ENCODE peak calls at places on chromosome 11, in six cellular contexts. P is T-cell; A is Ammon's horn; F is MM.1S; B is B cell; Q is CD8-positive, alpha-beta memory T cell. W is an unnamed sample.

GRCh38 chr11:68938816-68939582 is 35.3 kb downstream of the IGHMBP2 start:
- DNase-seq in P (no peak), A (no peak), F (no peak), B (no peak), Q (no peak), W (no peak)

GRCh38 chr11:44619931-44620725 is 54.7 kb downstream of the CD82 start:
- DNase-seq in P (no peak), A (no peak), F (no peak), B (no peak), Q (no peak), W (peak; percentile 6)

GRCh38 chr11:76787911-76788596 is 4.9 kb downstream of the TSKU start:
- DNase-seq in P (no peak), A (no peak), F (no peak), B (no peak), Q (no peak), W (no peak)

GRCh38 chr11:128620306-128621175 is 33.2 kb upstream of the ETS1 start:
- DNase-seq in P (no peak), A (no peak), F (no peak), B (no peak), Q (no peak), W (no peak)

GRCh38 chr11:116330439-116331185 is 442.2 kb downstream of the BUD13 start:
- DNase-seq in P (no peak), A (no peak), F (no peak), B (no peak), Q (no peak), W (no peak)

GRCh38 chr11:79195209-79195608 is 245.6 kb downstream of the TENM4 start:
- DNase-seq in P (no peak), A (no peak), F (no peak), B (no peak), Q (no peak), W (no peak)

GRCh38 chr11:14393889-14394288 is 34.9 kb upstream of the RRAS2 start:
- DNase-seq in P (no peak), A (no peak), F (no peak), B (no peak), Q (peak; percentile 63), W (no peak)

GRCh38 chr11:117866526-117866925 is 9.9 kb downstream of the FXYD6 start:
- DNase-seq in P (no peak), A (peak; percentile 85), F (no peak), B (no peak), Q (no peak), W (no peak)

GRCh38 chr11:39177678-39178077 is 2281.8 kb downstream of the LRRC4C start:
- DNase-seq in P (no peak), A (no peak), F (no peak), B (no peak), Q (no peak), W (no peak)

GRCh38 chr11:86559311-86559945 is 113.0 kb downstream of the ME3 start:
- DNase-seq in P (no peak), A (no peak), F (no peak), B (no peak), Q (no peak), W (no peak)

GRCh38 chr11:114318361-114318760 is 22.2 kb downstream of the NNMT start:
- DNase-seq in P (no peak), A (no peak), F (peak; percentile 53), B (no peak), Q (no peak), W (no peak)

GRCh38 chr11:96054870-96055705 is 131.2 kb upstream of the MTMR2 start:
- DNase-seq in P (no peak), A (peak; percentile 39), F (peak; percentile 23), B (no peak), Q (peak; percentile 15), W (no peak)

GRCh38 chr11:85827768-85828639 is 17.1 kb upstream of the SYTL2 start:
- DNase-seq in P (no peak), A (no peak), F (peak; percentile 21), B (no peak), Q (peak; percentile 67), W (peak; percentile 54)

GRCh38 chr11:32658639-32659406 is 75.2 kb downstream of the EIF3M start:
- DNase-seq in P (no peak), A (no peak), F (no peak), B (no peak), Q (no peak), W (no peak)

GRCh38 chr11:66489636-66490035 is 9.4 kb downstream of the DPP3 start:
- DNase-seq in P (no peak), A (no peak), F (no peak), B (no peak), Q (no peak), W (no peak)

GRCh38 chr11:73310076-73310475 is 2.0 kb downstream of the ARHGEF17 start:
- DNase-seq in P (no peak), A (no peak), F (no peak), B (no peak), Q (no peak), W (no peak)

W was measured in activated T-helper 2 cell treated with anti-CD3 and anti-CD28 coated beads, Interferon-gamma antibody, Interleukin-2, Interleukin-4, amounts not matched to agents 10 μg/mL and 5 μg/mL and 100 μg/mL, durations not matched to agents 14 hours and 24 hours and 36 hours.